ENCODE peak calls at places on chromosome 4, in six cellular contexts. S is DMS 273 treated with DMSO at 0.1 percent for 48 hours; Q is GM13977; W is stimulated activated CD8-positive, alpha-beta memory T cell treated with anti-CD3 and anti-CD28 coated beads, Interleukin-7, amount 100 ng/mL, for 48 hours; U is aorta; B is sciatic nerve. L is an unnamed sample.
A peak's percentile ranks its signal among the peaks of the same experiment; 100 is the strongest.

GRCh38 chr4:15779336-15779735 is 1.2 kb downstream of the CD38 start:
- DNase-seq in B (peak; percentile 73), W (no peak), U (peak; percentile 69), S (no peak), Q (no peak), L (no peak)

GRCh38 chr4:140237616-140238352 is 83.8 kb upstream of the MAML3 start:
- DNase-seq in W (no peak), Q (no peak), S (peak; percentile 95), U (peak; percentile 85), B (peak; percentile 83), L (no peak)

GRCh38 chr4:15198070-15198727 is 195.9 kb downstream of the CPEB2 start:
- DNase-seq in S (no peak), Q (no peak), U (no peak), W (no peak), B (no peak), L (no peak)

GRCh38 chr4:3201718-3202702 is 46.9 kb upstream of the MSANTD1 start:
- DNase-seq in U (peak; percentile 21), W (peak; percentile 26), Q (peak; percentile 68), S (no peak), B (peak; percentile 48), L (peak; percentile 56)

GRCh38 chr4:10732235-10732975 is 47.8 kb upstream of the CLNK start:
- DNase-seq in W (no peak), B (no peak), Q (no peak), U (no peak), S (no peak), L (no peak)

GRCh38 chr4:140004580-140005314 is 149.2 kb downstream of the MAML3 start:
- DNase-seq in S (peak; percentile 41), U (peak; percentile 83), B (peak; percentile 68), Q (no peak), W (no peak), L (no peak)

GRCh38 chr4:142707397-142707796 is 138.7 kb downstream of the INPP4B start:
- DNase-seq in U (no peak), S (no peak), W (no peak), Q (no peak), B (no peak), L (no peak)

GRCh38 chr4:25925486-25926201 is 11.6 kb downstream of the SMIM20 start:
- DNase-seq in U (no peak), Q (peak; percentile 60), W (no peak), S (no peak), B (no peak), L (no peak)

GRCh38 chr4:189279188-189279587 is 661.5 kb upstream of the FRG1 start:
- DNase-seq in U (no peak), W (no peak), Q (no peak), S (no peak), B (no peak), L (no peak)

GRCh38 chr4:168659971-168660465 is 163.2 kb downstream of the PALLD start:
- DNase-seq in S (no peak), W (no peak), Q (no peak), U (no peak), B (no peak), L (no peak)

GRCh38 chr4:80560337-80560736 is 224.8 kb downstream of the CFAP299 start:
- DNase-seq in Q (no peak), S (no peak), B (no peak), W (no peak), U (no peak), L (no peak)

GRCh38 chr4:47538516-47538915 is 53.4 kb downstream of the ATP10D start:
- DNase-seq in Q (no peak), W (no peak), B (no peak), S (no peak), U (no peak), L (no peak)

L was measured in GM12891.